ENCODE peak calls at places on chromosomes 13 and 19, in seven cellular contexts. B is left ventricle myocardium inferior; Q is ovary; C is naive thymus-derived CD4-positive, alpha-beta T cell; Y is choroid plexus epithelial cell; F is uterus; N is epithelial cell of esophagus. R is an unnamed sample.

GRCh38 chr19:11457115-11457514 is 21.7 kb downstream of the PRKCSH start:
- DNase-seq in F (no peak), N (no peak), C (no peak), Y (peak; percentile 15), B (no peak), Q (no peak), R (no peak)

GRCh38 chr13:87089391-87089790 is 581.8 kb upstream of the SLITRK5 start:
- DNase-seq in B (no peak), C (no peak), Y (peak; percentile 94), N (peak; percentile 79), F (no peak), Q (no peak), R (no peak)

GRCh38 chr19:41601771-41602170 is 25.1 kb downstream of the CEACAM4 start:
- DNase-seq in B (no peak), Q (no peak), N (no peak), F (no peak), Y (no peak), C (no peak), R (no peak)

GRCh38 chr19:4362871-4363545 is 19.6 kb downstream of the MPND start:
- DNase-seq in N (no peak), Q (no peak), F (no peak), C (no peak), B (no peak), Y (no peak), R (no peak)

GRCh38 chr13:49165798-49166752 is 54.1 kb upstream of the MLNR start:
- DNase-seq in C (no peak), Q (no peak), N (no peak), B (no peak), Y (peak; percentile 87), F (no peak), R (no peak)

GRCh38 chr13:48938308-48938943 is 37.3 kb upstream of the FNDC3A start:
- DNase-seq in F (no peak), B (no peak), Y (no peak), Q (no peak), N (no peak), C (no peak), R (no peak)

GRCh38 chr19:23116802-23117571 is at the start of gene ZNF730:
- DNase-seq in N (peak; percentile 60), Q (peak; percentile 12), F (no peak), Y (peak; percentile 69), C (peak; percentile 50), B (peak; percentile 33), R (peak; percentile 78)

GRCh38 chr19:55377356-55378131 is 918 bp downstream of the TMEM190 start:
- DNase-seq in Q (no peak), Y (no peak), F (no peak), C (no peak), N (no peak), B (no peak), R (no peak)

GRCh38 chr13:35818577-35819165 is 312.5 kb downstream of the DCLK1 start:
- DNase-seq in N (peak; percentile 49), Q (no peak), C (no peak), F (no peak), Y (peak; percentile 71), B (no peak), R (no peak)

GRCh38 chr13:32790731-32791130 is 204.5 kb downstream of the PDS5B start:
- DNase-seq in N (no peak), Q (no peak), F (no peak), C (no peak), Y (peak; percentile 20), B (no peak), R (no peak)

GRCh38 chr19:8320564-8321066 is 560 bp downstream of the NDUFA7 start:
- DNase-seq in Q (no peak), B (no peak), F (no peak), C (no peak), Y (no peak), N (no peak), R (no peak)

GRCh38 chr13:113802090-113802531 is 43.1 kb downstream of the TMEM255B start:
- DNase-seq in Q (peak; percentile 75), C (no peak), F (peak; percentile 53), N (peak; percentile 29), B (peak; percentile 61), Y (peak; percentile 77), R (peak; percentile 79)

GRCh38 chr19:18796239-18796638 is 5.1 kb upstream of the COMP start:
- DNase-seq in Y (no peak), B (no peak), N (no peak), C (no peak), F (no peak), Q (no peak), R (no peak)

GRCh38 chr13:77918391-77919261 is at the start of gene EDNRB:
- DNase-seq in Q (no peak), F (peak; percentile 23), B (peak; percentile 59), N (peak; percentile 72), C (no peak), Y (peak; percentile 57), R (peak; percentile 28)

GRCh38 chr13:102856603-102857002 is 10.8 kb downstream of the ERCC5 start:
- DNase-seq in C (no peak), B (peak; percentile 76), N (peak; percentile 7), F (no peak), Y (no peak), Q (no peak), R (peak; percentile 79)

GRCh38 chr13:95573226-95573625 is 20.7 kb downstream of the CLDN10 start:
- DNase-seq in B (no peak), Q (no peak), N (peak; percentile 89), F (no peak), Y (peak; percentile 48), C (no peak), R (no peak)

GRCh38 chr13:44364601-44365000 is 9.0 kb upstream of the SERP2 start:
- DNase-seq in Q (no peak), F (no peak), C (no peak), N (peak; percentile 79), B (no peak), Y (no peak), R (no peak)

GRCh38 chr19:13935765-13936486 is 2.3 kb downstream of the PODNL1 start:
- DNase-seq in B (no peak), Q (no peak), C (no peak), N (no peak), F (no peak), Y (no peak), R (peak; percentile 45)

GRCh38 chr19:17128403-17128802 is 52.8 kb downstream of the MYO9B start:
- DNase-seq in N (no peak), Y (no peak), B (no peak), F (no peak), C (no peak), Q (no peak), R (no peak)

GRCh38 chr13:30496147-30496546 is 30.4 kb upstream of the HMGB1 start:
- DNase-seq in N (no peak), B (no peak), F (no peak), Y (no peak), C (no peak), Q (no peak), R (no peak)

GRCh38 chr19:33622505-33622808 is 704 bp downstream of the CHST8 start:
- DNase-seq in B (no peak), Q (no peak), F (no peak), C (no peak), N (no peak), Y (no peak), R (peak; percentile 40)
- H3K4me3 ChIP-seq in B (peak overlapping the region; percentile 69), Q (peak overlapping the region; percentile 1), F (no peak overlapping the region), C (no peak overlapping the region), N (no peak overlapping the region), Y (no peak overlapping the region), R (peak overlapping the region; percentile 64)

GRCh38 chr19:58063712-58064111 is 4.6 kb downstream of the ZNF135 start:
- DNase-seq in Q (no peak), F (no peak), N (no peak), C (no peak), B (no peak), Y (no peak), R (no peak)

DNA sequence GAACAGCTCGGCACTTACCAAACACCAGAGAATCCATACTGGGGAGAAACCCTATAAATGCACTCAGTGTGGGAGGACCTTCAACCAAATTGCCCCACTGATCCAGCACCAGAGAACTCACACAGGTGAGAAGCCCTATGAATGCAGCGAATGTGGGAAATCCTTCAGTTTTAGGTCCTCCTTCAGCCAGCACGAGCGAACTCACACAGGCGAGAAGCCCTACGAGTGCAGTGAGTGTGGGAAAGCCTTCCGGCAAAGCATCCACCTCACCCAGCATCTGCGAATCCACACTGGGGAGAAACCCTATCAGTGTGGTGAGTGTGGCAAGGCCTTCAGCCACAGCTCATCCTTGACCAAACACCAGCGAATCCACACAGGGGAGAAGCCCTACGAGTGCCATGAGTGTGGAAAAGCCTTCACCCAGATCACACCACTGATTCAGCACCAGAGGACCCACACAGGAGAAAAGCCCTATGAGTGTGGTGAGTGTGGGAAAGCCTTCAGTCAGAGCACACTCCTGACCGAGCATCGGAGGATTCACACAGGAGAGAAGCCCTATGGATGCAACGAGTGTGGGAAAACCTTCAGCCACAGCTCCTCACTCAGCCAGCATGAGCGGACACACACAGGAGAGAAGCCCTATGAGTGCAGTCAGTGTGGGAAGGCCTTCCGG is 8.3 kb downstream of the ZNF135 start:
- DNase-seq in F (no peak), B (no peak), N (no peak), Q (no peak), Y (peak; percentile 9), C (no peak), R (no peak)
- H3K4me3 ChIP-seq in F (no peak overlapping the region), B (no peak overlapping the region), N (no peak overlapping the region), Q (no peak overlapping the region), Y (no peak overlapping the region), C (no peak overlapping the region), R (no peak overlapping the region)

GRCh38 chr13:101627556-101627943 is 175.1 kb downstream of the ITGBL1 start:
- DNase-seq in Q (no peak), Y (no peak), C (no peak), F (no peak), B (no peak), N (no peak), R (no peak)
- H3K4me3 ChIP-seq in Q (peak overlapping the region; percentile 16), Y (no peak overlapping the region), C (peak overlapping the region; percentile 40), F (no peak overlapping the region), B (peak overlapping the region; percentile 54), N (no peak overlapping the region), R (no peak overlapping the region)

GRCh38 chr13:63490149-63490548 is 2074.5 kb upstream of the PCDH20 start:
- DNase-seq in Q (no peak), B (no peak), Y (no peak), C (no peak), N (no peak), F (no peak), R (no peak)
- H3K4me3 ChIP-seq in Q (no peak overlapping the region), B (no peak overlapping the region), Y (no peak overlapping the region), C (no peak overlapping the region), N (no peak overlapping the region), F (no peak overlapping the region), R (no peak overlapping the region)

GRCh38 chr19:37148214-37148613 is 24.3 kb downstream of the ZNF585A start:
- DNase-seq in Y (no peak), F (no peak), N (no peak), C (no peak), B (no peak), Q (no peak), R (no peak)
- H3K4me3 ChIP-seq in Y (no peak overlapping the region), F (no peak overlapping the region), N (no peak overlapping the region), C (peak overlapping the region; percentile 5), B (no peak overlapping the region), Q (no peak overlapping the region), R (no peak overlapping the region)